ENCODE peak calls at places on chromosome 3, in nine cellular contexts. T, P, D, M, V, Q, N, C and E are unnamed samples. For H3K9me3, the result is how much of the 10 kb centered on the place peaks cover.

GRCh38 chr3:175075269-175075668 is 216.1 kb downstream of the NAALADL2 start:
- DNase-seq in T (no peak), P (no peak), D (no peak), M (peak), V (no peak), Q (no peak), N (no peak), C (no peak), E (no peak)

GRCh38 chr3:4791358-4791757 is 187.9 kb upstream of the BHLHE40 start:
- DNase-seq in T (no peak), P (no peak), D (no peak), M (no peak), V (no peak), Q (no peak), N (no peak), C (no peak), E (no peak)

GRCh38 chr3:158791259-158791920 is 10.5 kb upstream of the MFSD1 start:
- DNase-seq in T (no peak), P (no peak), D (no peak), M (peak), V (peak), Q (no peak), N (no peak), C (peak), E (no peak)

GRCh38 chr3:130470132-130470531 is 46.8 kb upstream of the COL6A6 start:
- DNase-seq in T (no peak), P (no peak), D (no peak), M (peak), V (no peak), Q (no peak), N (no peak), C (no peak), E (no peak)

GRCh38 chr3:179163503-179163902 is 15.3 kb downstream of the PIK3CA start:
- DNase-seq in T (no peak), P (no peak), D (no peak), M (no peak), V (no peak), Q (no peak), N (no peak), C (no peak), E (no peak)

GRCh38 chr3:45911496-45912226 is 25.3 kb downstream of the CCR9 start:
- DNase-seq in T (no peak), P (no peak), D (no peak), M (no peak), V (no peak), Q (no peak), N (no peak), C (no peak), E (no peak)

GRCh38 chr3:128328546-128329458 is 137.9 kb downstream of the DNAJB8 start:
- DNase-seq in T (peak), P (no peak), D (no peak), M (no peak), V (no peak), Q (no peak), N (no peak), C (no peak), E (no peak)

GRCh38 chr3:58261954-58262666 is 24.5 kb downstream of the ABHD6 start:
- DNase-seq in T (no peak), P (no peak), D (no peak), M (no peak), V (no peak), Q (no peak), N (no peak), C (no peak), E (no peak)

GRCh38 chr3:155548194-155548593 is 196.7 kb downstream of the PLCH1 start:
- DNase-seq in T (no peak), P (no peak), D (no peak), M (peak), V (no peak), Q (no peak), N (no peak), C (peak), E (no peak)

GRCh38 chr3:143328459-143328858 is 208.9 kb downstream of the CHST2 start:
- DNase-seq in T (no peak), P (no peak), D (no peak), M (no peak), V (no peak), Q (no peak), N (no peak), C (no peak), E (no peak)

GRCh38 chr3:62659660-62660059 is 215.6 kb downstream of the CADPS start:
- DNase-seq in T (no peak), P (no peak), D (no peak), M (no peak), V (no peak), Q (no peak), N (no peak), C (no peak), E (no peak)

GRCh38 chr3:49132437-49133225 is at the start of gene LAMB2:
- DNase-seq in T (peak), P (peak), D (no peak), M (peak), V (peak), Q (no peak), N (peak), C (peak), E (peak)
- TF ChIP-seq CTCF in T (peak), P (no peak), D (no peak), M (peak), V (no peak), Q (no peak), N (no peak), C (peak), E (no peak)

GRCh38 chr3:8705575-8705974 is 28.0 kb upstream of the CAV3 start:
- DNase-seq in T (no peak), P (no peak), D (no peak), M (no peak), V (no peak), Q (no peak), N (no peak), C (no peak), E (no peak)

GRCh38 chr3:8702560-8702959 is 31.0 kb upstream of the CAV3 start:
- DNase-seq in T (no peak), P (no peak), D (no peak), M (no peak), V (no peak), Q (no peak), N (no peak), C (no peak), E (no peak)
- H3K9me3 ChIP-seq in T (under half), P (under half), D (under half), M (under half), V (under half), Q (under half), N (under half), C (under half), E (under half)

DNA sequence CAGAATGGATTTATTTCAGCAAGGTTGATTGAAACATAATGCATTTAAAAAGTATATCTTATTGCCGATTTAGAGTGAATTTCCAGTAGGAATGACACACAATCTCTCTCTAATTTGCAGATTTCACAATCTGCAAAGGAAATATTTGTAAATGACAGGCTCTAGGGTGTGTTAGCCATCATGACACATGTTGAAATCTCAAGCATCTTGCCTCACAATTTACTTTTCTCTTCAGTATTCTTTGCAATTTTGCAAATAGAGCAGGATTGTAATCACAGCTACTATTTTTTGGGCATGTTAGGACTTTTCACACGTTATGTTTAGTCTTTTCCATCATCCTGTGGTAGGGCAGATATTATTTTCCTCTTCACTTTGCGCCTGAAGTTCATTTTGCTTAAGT is 55.5 kb downstream of the ATP13A4 start:
- DNase-seq in T (no peak), P (no peak), D (no peak), M (peak), V (no peak), Q (no peak), N (no peak), C (no peak), E (no peak)
- H3K4me3 ChIP-seq in T (no peak), P (no peak), D (no peak), M (no peak), V (no peak), Q (no peak), N (no peak), C (no peak), E (no peak)

DNA sequence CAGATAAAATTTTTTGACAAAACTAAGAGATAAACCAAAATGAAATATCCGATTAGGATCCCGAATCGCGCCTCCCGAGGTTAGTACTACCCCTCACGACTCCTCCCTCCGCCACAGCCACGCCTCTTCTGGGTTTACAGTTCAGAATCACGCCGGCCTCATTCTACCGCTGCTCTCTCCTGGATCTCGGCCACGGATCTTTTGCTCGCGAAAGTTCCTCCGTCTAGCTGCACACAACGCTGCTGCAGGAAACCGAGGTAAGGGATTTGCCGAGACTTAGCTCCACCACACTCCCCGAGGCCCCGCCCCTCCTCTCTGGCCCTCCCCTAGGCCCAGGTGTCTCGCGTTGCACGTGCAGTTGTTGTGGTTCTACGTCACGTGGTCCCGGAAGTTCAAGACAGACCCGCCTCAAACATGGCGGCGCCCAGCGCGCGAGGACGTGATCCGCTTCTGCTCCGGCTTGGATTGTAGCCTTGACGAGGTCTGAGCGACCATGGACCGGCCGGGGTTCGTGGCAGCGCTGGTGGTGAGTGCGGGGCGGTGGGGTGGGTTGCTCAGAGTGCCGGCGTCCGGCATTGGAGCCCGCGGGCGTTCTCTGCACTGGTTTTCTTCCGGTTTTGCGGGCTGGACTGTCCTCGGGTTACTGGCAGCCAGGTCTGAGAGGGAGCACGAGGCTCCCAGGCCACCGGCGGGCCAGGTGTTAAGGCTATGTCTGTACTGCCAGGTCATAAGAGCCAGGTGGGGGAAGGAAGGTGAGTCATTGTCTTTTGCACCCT is at the start of gene SLC25A26:
- DNase-seq in T (peak), P (peak), D (peak), M (peak), V (peak), Q (peak), N (peak), C (peak), E (peak)
- TF ChIP-seq CTCF in T (no peak), P (no peak), D (no peak), M (no peak), V (no peak), Q (no peak), N (no peak), C (no peak), E (no peak)

DNA sequence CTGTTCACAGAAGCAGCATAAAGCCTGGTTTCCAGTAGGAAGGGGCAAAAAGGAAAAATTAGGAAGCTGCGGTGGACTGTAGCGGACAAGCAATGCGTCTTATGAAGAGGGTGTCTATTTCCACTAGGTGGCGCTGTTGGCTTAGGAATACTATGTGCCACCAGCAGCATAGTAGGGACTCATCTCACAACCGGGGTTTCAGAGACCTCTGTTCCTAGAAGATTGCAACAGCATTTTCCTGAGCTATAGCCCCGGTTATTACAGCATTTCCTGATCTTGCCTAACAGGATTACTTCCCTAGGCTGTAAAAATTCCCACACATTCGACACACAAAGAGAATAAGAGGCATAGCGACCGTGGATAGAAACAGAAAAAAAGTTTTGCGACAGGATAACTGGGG is 683.0 kb downstream of the TBL1XR1 start:
- DNase-seq in T (no peak), P (no peak), D (no peak), M (peak), V (peak), Q (no peak), N (no peak), C (peak), E (no peak)
- H3K9me3 ChIP-seq in T (under half), P (under half), D (under half), M (under half), V (under half), Q (under half), N (under half), C (under half), E (under half)